ENCODE peak calls at places on chromosomes 7 and 10, in seven cellular contexts. One of them, this sample, is unnamed.
A peak's percentile ranks its signal among the peaks of the same experiment; 100 is the strongest.

GRCh38 chr7:105046414-105046813 is 32.4 kb downstream of the KMT2E start:
- DNase-seq in SK-N-DZ: no peak
- DNase-seq in ureter: no peak
- DNase-seq in activated T-helper 9 cell treated with anti-CD3 and anti-CD28 coated beads, Interleukin-2, amount 50 U/mL, for 16 hours: no peak
- DNase-seq in kidney tubule cell: peak; percentile 69
- DNase-seq in CD8-positive, alpha-beta T cell: no peak
- DNase-seq in fibroblast of the conjunctiva: no peak
- DNase-seq in this sample: no peak

GRCh38 chr7:29139796-29140195 is 6.5 kb downstream of the CPVL start:
- DNase-seq in kidney tubule cell: peak; percentile 48
- DNase-seq in CD8-positive, alpha-beta T cell: no peak
- DNase-seq in fibroblast of the conjunctiva: no peak
- DNase-seq in SK-N-DZ: no peak
- DNase-seq in activated T-helper 9 cell treated with anti-CD3 and anti-CD28 coated beads, Interleukin-2, amount 50 U/mL, for 16 hours: no peak
- DNase-seq in ureter: no peak
- DNase-seq in this sample: no peak

GRCh38 chr10:121522841-121523240 is 75.4 kb downstream of the FGFR2 start:
- DNase-seq in kidney tubule cell: no peak
- DNase-seq in activated T-helper 9 cell treated with anti-CD3 and anti-CD28 coated beads, Interleukin-2, amount 50 U/mL, for 16 hours: no peak
- DNase-seq in fibroblast of the conjunctiva: no peak
- DNase-seq in SK-N-DZ: no peak
- DNase-seq in CD8-positive, alpha-beta T cell: no peak
- DNase-seq in ureter: no peak
- DNase-seq in this sample: no peak

GRCh38 chr7:115004121-115004520 is 82.2 kb downstream of the MDFIC start:
- DNase-seq in kidney tubule cell: peak; percentile 30
- DNase-seq in activated T-helper 9 cell treated with anti-CD3 and anti-CD28 coated beads, Interleukin-2, amount 50 U/mL, for 16 hours: no peak
- DNase-seq in fibroblast of the conjunctiva: no peak
- DNase-seq in SK-N-DZ: no peak
- DNase-seq in ureter: no peak
- DNase-seq in CD8-positive, alpha-beta T cell: no peak
- DNase-seq in this sample: no peak

GRCh38 chr10:132275426-132276178 is 32.1 kb downstream of the STK32C start:
- DNase-seq in kidney tubule cell: no peak
- DNase-seq in ureter: no peak
- DNase-seq in SK-N-DZ: no peak
- DNase-seq in activated T-helper 9 cell treated with anti-CD3 and anti-CD28 coated beads, Interleukin-2, amount 50 U/mL, for 16 hours: no peak
- DNase-seq in CD8-positive, alpha-beta T cell: no peak
- DNase-seq in fibroblast of the conjunctiva: no peak
- DNase-seq in this sample: no peak

GRCh38 chr10:18402766-18403346 is 248.5 kb downstream of the NSUN6 start:
- DNase-seq in ureter: no peak
- DNase-seq in CD8-positive, alpha-beta T cell: no peak
- DNase-seq in fibroblast of the conjunctiva: no peak
- DNase-seq in kidney tubule cell: peak; percentile 15
- DNase-seq in SK-N-DZ: no peak
- DNase-seq in activated T-helper 9 cell treated with anti-CD3 and anti-CD28 coated beads, Interleukin-2, amount 50 U/mL, for 16 hours: no peak
- DNase-seq in this sample: no peak

GRCh38 chr10:113520606-113521481 is 32.0 kb upstream of the HABP2 start:
- DNase-seq in CD8-positive, alpha-beta T cell: no peak
- DNase-seq in ureter: peak; percentile 76
- DNase-seq in activated T-helper 9 cell treated with anti-CD3 and anti-CD28 coated beads, Interleukin-2, amount 50 U/mL, for 16 hours: no peak
- DNase-seq in kidney tubule cell: peak; percentile 71
- DNase-seq in fibroblast of the conjunctiva: peak; percentile 75
- DNase-seq in SK-N-DZ: peak; percentile 51
- DNase-seq in this sample: no peak

GRCh38 chr7:92293887-92294616 is 48.3 kb downstream of the ANKIB1 start:
- DNase-seq in CD8-positive, alpha-beta T cell: no peak
- DNase-seq in activated T-helper 9 cell treated with anti-CD3 and anti-CD28 coated beads, Interleukin-2, amount 50 U/mL, for 16 hours: no peak
- DNase-seq in kidney tubule cell: no peak
- DNase-seq in SK-N-DZ: no peak
- DNase-seq in ureter: no peak
- DNase-seq in fibroblast of the conjunctiva: no peak
- DNase-seq in this sample: no peak

GRCh38 chr7:142807855-142808460 is 37.2 kb downstream of the PRSS2 start:
- DNase-seq in ureter: no peak
- DNase-seq in fibroblast of the conjunctiva: no peak
- DNase-seq in CD8-positive, alpha-beta T cell: no peak
- DNase-seq in SK-N-DZ: no peak
- DNase-seq in kidney tubule cell: peak; percentile 18
- DNase-seq in activated T-helper 9 cell treated with anti-CD3 and anti-CD28 coated beads, Interleukin-2, amount 50 U/mL, for 16 hours: no peak
- DNase-seq in this sample: no peak

GRCh38 chr10:8902926-8903325 is 848.4 kb downstream of the GATA3 start:
- DNase-seq in fibroblast of the conjunctiva: no peak
- DNase-seq in activated T-helper 9 cell treated with anti-CD3 and anti-CD28 coated beads, Interleukin-2, amount 50 U/mL, for 16 hours: no peak
- DNase-seq in SK-N-DZ: no peak
- DNase-seq in kidney tubule cell: no peak
- DNase-seq in ureter: no peak
- DNase-seq in CD8-positive, alpha-beta T cell: no peak
- DNase-seq in this sample: no peak